ENCODE peak calls at places on chromosomes 6 and 20, in six cellular contexts. Q is body of pancreas, J is HCT116, I is heart left ventricle, F is A549, U is adrenal gland. T is an unnamed sample.

GRCh38 chr6:73579851-73580246 is 59.0 kb upstream of the EEF1A1 start:
- DNase-seq in Q (peak; percentile 58), J (peak; percentile 62), I (peak; percentile 48), F (peak; percentile 35), U (peak; percentile 74), T (no peak)

GRCh38 chr6:168715643-168716481 is 274.9 kb downstream of the SMOC2 start:
- DNase-seq in Q (no peak), J (no peak), I (no peak), F (no peak), U (no peak), T (peak; percentile 22)

GRCh38 chr6:46684771-46685170 is 2.9 kb upstream of the TDRD6 start:
- DNase-seq in Q (no peak), J (no peak), I (no peak), F (no peak), U (no peak), T (no peak)

GRCh38 chr6:5036309-5036708 is 32.5 kb upstream of the RPP40 start:
- DNase-seq in Q (no peak), J (peak; percentile 8), I (no peak), F (peak; percentile 47), U (peak; percentile 43), T (no peak)

GRCh38 chr6:164034602-164035140 is 620.2 kb downstream of the QKI start:
- DNase-seq in Q (no peak), J (no peak), I (no peak), F (no peak), U (no peak), T (no peak)

GRCh38 chr6:89840538-89840937 is 10.9 kb downstream of the CASP8AP2 start:
- DNase-seq in Q (no peak), J (no peak), I (peak; percentile 23), F (no peak), U (no peak), T (no peak)

GRCh38 chr6:142537612-142538478 is 236.0 kb downstream of the ADGRG6 start:
- DNase-seq in Q (no peak), J (peak; percentile 34), I (no peak), F (no peak), U (no peak), T (no peak)

GRCh38 chr20:43220612-43221011 is 30.9 kb upstream of the PTPRT start:
- DNase-seq in Q (no peak), J (no peak), I (no peak), F (no peak), U (no peak), T (no peak)

GRCh38 chr20:45704969-45705637 is at the start of gene WFDC10B:
- DNase-seq in Q (peak; percentile 4), J (no peak), I (no peak), F (no peak), U (no peak), T (no peak)

GRCh38 chr6:127457444-127458064 is 1.6 kb downstream of the KIAA0408 start:
- DNase-seq in Q (peak; percentile 20), J (no peak), I (no peak), F (no peak), U (no peak), T (no peak)

GRCh38 chr6:100281471-100281878 is 183.2 kb downstream of the SIM1 start:
- DNase-seq in Q (no peak), J (no peak), I (no peak), F (no peak), U (no peak), T (no peak)

GRCh38 chr6:14638932-14639875 is 521.6 kb downstream of the CD83 start:
- DNase-seq in Q (peak; percentile 14), J (no peak), I (peak; percentile 77), F (no peak), U (peak; percentile 28), T (no peak)

GRCh38 chr6:132275253-132275970 is 125.9 kb downstream of the MOXD1 start:
- DNase-seq in Q (no peak), J (no peak), I (no peak), F (no peak), U (no peak), T (no peak)

GRCh38 chr20:33165416-33166055 is 2.4 kb upstream of the BPIFA2 start:
- DNase-seq in Q (no peak), J (no peak), I (no peak), F (no peak), U (no peak), T (no peak)

GRCh38 chr20:34052414-34052813 is 58.7 kb downstream of the RALY start:
- DNase-seq in Q (no peak), J (no peak), I (no peak), F (no peak), U (no peak), T (no peak)

GRCh38 chr20:62688855-62689460 is 19.7 kb upstream of the NTSR1 start:
- DNase-seq in Q (no peak), J (no peak), I (no peak), F (no peak), U (no peak), T (no peak)

GRCh38 chr6:169911264-169912263 is 160.1 kb downstream of the ERMARD start:
- DNase-seq in Q (no peak), J (no peak), I (no peak), F (no peak), U (no peak), T (no peak)

DNA sequence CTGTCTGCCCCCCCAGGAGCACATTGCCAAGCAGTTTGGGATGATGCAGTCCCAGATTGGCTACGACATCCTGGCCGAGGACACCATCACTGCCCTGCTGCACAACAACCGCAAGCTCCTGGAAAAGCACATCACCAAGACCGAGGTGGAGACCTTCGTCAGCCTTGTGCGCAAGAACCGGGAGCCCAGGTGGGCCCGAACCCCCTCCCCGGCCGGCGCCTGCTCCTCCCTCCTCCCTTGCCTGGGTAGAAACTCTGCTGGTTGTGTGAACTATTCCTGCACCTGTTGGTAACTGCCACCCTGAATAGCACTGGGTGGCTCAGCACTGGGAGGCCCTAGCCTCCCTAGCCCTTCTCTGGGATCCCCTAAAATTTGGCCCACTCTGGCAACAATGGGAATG is 43.7 kb downstream of the UQCC2 start:
- DNase-seq in Q (no peak), J (no peak), I (no peak), F (no peak), U (no peak), T (no peak)
- H3K4me3 ChIP-seq in Q (no peak overlapping the region), J (no peak overlapping the region), I (no peak overlapping the region), F (no peak overlapping the region), U (no peak overlapping the region), T (no peak overlapping the region)

GRCh38 chr20:11540558-11540957 is 377.1 kb upstream of the BTBD3 start:
- DNase-seq in Q (no peak), J (no peak), I (no peak), F (no peak), U (no peak), T (no peak)
- H3K4me1 ChIP-seq in Q (no peaks in the 10 kb centered on the region), J (peaks cover 18% of the 10 kb centered on the region), I (peaks cover 10% of the 10 kb centered on the region), F (peaks cover 22% of the 10 kb centered on the region), U (no peaks in the 10 kb centered on the region), T (no peaks in the 10 kb centered on the region)

DNA sequence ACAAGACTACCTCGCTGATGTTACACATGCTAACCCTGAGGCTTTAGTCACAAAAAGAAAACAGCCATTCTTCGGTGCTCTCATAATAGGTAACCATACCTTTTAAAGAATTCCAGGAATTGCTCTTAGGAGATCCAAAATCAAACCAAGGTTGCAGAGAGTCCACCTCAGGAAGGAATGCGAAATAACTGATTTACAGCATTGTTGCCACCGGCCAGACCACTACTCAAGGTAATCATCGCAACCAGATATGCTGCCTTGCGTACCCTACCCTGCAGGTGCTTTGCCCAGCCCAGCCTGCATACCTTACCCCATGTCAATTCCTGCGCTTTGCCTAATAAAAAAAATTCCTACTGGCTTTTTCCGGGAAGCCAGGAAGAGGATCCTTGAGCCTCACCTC is 27.0 kb downstream of the NUP153 start:
- DNase-seq in Q (no peak), J (no peak), I (no peak), F (no peak), U (no peak), T (no peak)
- TF ChIP-seq CTCF in Q (no peak), J (no peak), I (no peak), F (no peak), U (no peak), T (no peak)

GRCh38 chr20:3068986-3069900 is 2.2 kb upstream of the OXT start:
- DNase-seq in Q (no peak), J (no peak), I (no peak), F (no peak), U (peak; percentile 69), T (peak; percentile 84)

GRCh38 chr20:3071266-3071609 is 182 bp upstream of the OXT start:
- DNase-seq in Q (no peak), J (no peak), I (no peak), F (no peak), U (no peak), T (no peak)

GRCh38 chr20:3071610-3072529 is at the start of gene OXT:
- DNase-seq in Q (no peak), J (no peak), I (peak; percentile 40), F (no peak), U (no peak), T (no peak)

GRCh38 chr20:3074812-3075211 is 3.4 kb downstream of the OXT start:
- DNase-seq in Q (no peak), J (no peak), I (no peak), F (no peak), U (no peak), T (no peak)

DNA sequence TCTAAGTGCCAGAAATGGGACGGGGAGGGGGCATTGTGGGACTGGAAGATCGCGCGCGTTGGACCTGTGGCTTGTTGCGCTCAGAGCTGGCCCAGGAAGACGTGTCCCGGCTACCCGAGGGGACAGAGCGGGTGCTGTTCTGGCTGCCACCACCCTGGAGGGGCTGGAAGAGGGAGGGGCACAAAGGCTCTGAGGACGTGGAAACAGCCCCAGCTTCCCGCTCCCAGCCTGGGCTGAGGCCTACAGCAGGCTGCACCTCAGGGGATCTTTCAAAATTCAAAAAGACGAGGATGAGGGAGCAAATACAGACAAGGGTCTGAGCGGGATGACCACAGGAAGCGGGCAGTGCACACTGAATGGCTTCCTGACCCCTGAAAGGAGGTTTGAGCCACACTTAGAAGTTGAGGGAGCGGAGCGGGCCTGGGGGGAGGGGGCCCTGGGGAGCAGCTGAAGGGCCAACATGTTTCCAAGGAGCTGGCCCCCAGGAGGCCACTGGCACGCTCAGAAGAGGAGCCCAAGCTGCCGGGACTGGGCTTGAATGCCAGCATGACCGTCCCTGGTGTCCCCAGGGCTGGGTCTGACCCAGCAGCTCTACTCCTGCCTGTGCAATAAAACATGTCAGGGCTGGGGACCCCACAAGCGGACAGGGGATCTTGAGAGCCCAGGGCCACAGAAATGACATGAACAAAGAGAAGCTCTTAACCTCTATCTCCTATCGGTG is 1.3 kb downstream of the OXT start:
- DNase-seq in Q (no peak), J (no peak), I (no peak), F (no peak), U (no peak), T (no peak)
- H3K4me3 ChIP-seq in Q (no peak overlapping the region), J (no peak overlapping the region), I (peak overlapping the region; percentile 61), F (no peak overlapping the region), U (no peak overlapping the region), T (no peak overlapping the region)

T was measured in right lobe of liver.